ENCODE peak calls at places on chromosome 18, in four cellular contexts. One of them, this sample, is unnamed.
A peak's percentile ranks its signal among the peaks of the same experiment; 100 is the strongest.

GRCh38 chr18:12637393-12637792 is 20.5 kb downstream of the SPIRE1 start:
- DNase-seq in AG10803: peak; percentile 36
- DNase-seq in GM06990: no peak
- DNase-seq in fibroblast of the aortic adventitia: no peak
- DNase-seq in this sample: no peak

GRCh38 chr18:53687002-53687401 is 537.5 kb downstream of the MBD2 start:
- DNase-seq in AG10803: no peak
- DNase-seq in GM06990: no peak
- DNase-seq in fibroblast of the aortic adventitia: peak; percentile 9
- DNase-seq in this sample: no peak

GRCh38 chr18:53850918-53851317 is 373.6 kb downstream of the MBD2 start:
- DNase-seq in AG10803: no peak
- DNase-seq in GM06990: no peak
- DNase-seq in fibroblast of the aortic adventitia: no peak
- DNase-seq in this sample: no peak

GRCh38 chr18:36155960-36156757 is 26.5 kb downstream of the ELP2 start:
- DNase-seq in AG10803: peak; percentile 29
- DNase-seq in GM06990: no peak
- DNase-seq in fibroblast of the aortic adventitia: no peak
- DNase-seq in this sample: peak; percentile 41

GRCh38 chr18:8367217-8367988 is 241.8 kb upstream of the RAB12 start:
- DNase-seq in AG10803: no peak
- DNase-seq in GM06990: peak; percentile 13
- DNase-seq in fibroblast of the aortic adventitia: no peak
- DNase-seq in this sample: no peak

GRCh38 chr18:55534996-55535395 is 53.0 kb downstream of the TCF4 start:
- DNase-seq in AG10803: no peak
- DNase-seq in GM06990: no peak
- DNase-seq in fibroblast of the aortic adventitia: no peak
- DNase-seq in this sample: peak; percentile 31

GRCh38 chr18:52237551-52237950 is 102.4 kb upstream of the DCC start:
- DNase-seq in AG10803: peak; percentile 69
- DNase-seq in GM06990: no peak
- DNase-seq in fibroblast of the aortic adventitia: no peak
- DNase-seq in this sample: peak; percentile 35

GRCh38 chr18:7646174-7646886 is 79.2 kb downstream of the PTPRM start:
- DNase-seq in AG10803: no peak
- DNase-seq in GM06990: no peak
- DNase-seq in fibroblast of the aortic adventitia: no peak
- DNase-seq in this sample: no peak

GRCh38 chr18:74249181-74249968 is 42.4 kb downstream of the CYB5A start:
- DNase-seq in AG10803: peak; percentile 83
- DNase-seq in GM06990: no peak
- DNase-seq in fibroblast of the aortic adventitia: peak; percentile 86
- DNase-seq in this sample: peak; percentile 98

GRCh38 chr18:55573386-55573785 is 14.6 kb downstream of the TCF4 start:
- DNase-seq in AG10803: no peak
- DNase-seq in GM06990: no peak
- DNase-seq in fibroblast of the aortic adventitia: no peak
- DNase-seq in this sample: no peak

GRCh38 chr18:76444436-76445105 is 50.5 kb downstream of the ZNF516 start:
- DNase-seq in AG10803: no peak
- DNase-seq in GM06990: no peak
- DNase-seq in fibroblast of the aortic adventitia: no peak
- DNase-seq in this sample: no peak

GRCh38 chr18:74896390-74896991 is 298.8 kb downstream of the ZNF407 start:
- DNase-seq in AG10803: no peak
- DNase-seq in GM06990: no peak
- DNase-seq in fibroblast of the aortic adventitia: peak; percentile 3
- DNase-seq in this sample: peak; percentile 12

GRCh38 chr18:50559750-50560680 is at the start of gene MAPK4:
- DNase-seq in AG10803: peak; percentile 8
- DNase-seq in GM06990: no peak
- DNase-seq in fibroblast of the aortic adventitia: peak; percentile 4
- DNase-seq in this sample: peak; percentile 11

GRCh38 chr18:25289040-25289631 is 62.8 kb downstream of the ZNF521 start:
- DNase-seq in AG10803: peak; percentile 96
- DNase-seq in GM06990: no peak
- DNase-seq in fibroblast of the aortic adventitia: peak; percentile 94
- DNase-seq in this sample: peak; percentile 97

GRCh38 chr18:13725566-13726227 is 661 bp downstream of the FAM210A start:
- DNase-seq in AG10803: peak; percentile 3
- DNase-seq in GM06990: no peak
- DNase-seq in fibroblast of the aortic adventitia: peak; percentile 16
- DNase-seq in this sample: peak; percentile 20

GRCh38 chr18:80185545-80185944 is 61.8 kb downstream of the PARD6G start:
- DNase-seq in AG10803: no peak
- DNase-seq in GM06990: no peak
- DNase-seq in fibroblast of the aortic adventitia: no peak
- DNase-seq in this sample: no peak

GRCh38 chr18:825891-826585 is 14.0 kb upstream of the YES1 start:
- DNase-seq in AG10803: no peak
- DNase-seq in GM06990: no peak
- DNase-seq in fibroblast of the aortic adventitia: no peak
- DNase-seq in this sample: no peak

GRCh38 chr18:45962461-45962860 is 4.7 kb downstream of the EPG5 start:
- DNase-seq in AG10803: peak; percentile 72
- DNase-seq in GM06990: no peak
- DNase-seq in fibroblast of the aortic adventitia: peak; percentile 36
- DNase-seq in this sample: no peak

GRCh38 chr18:69177702-69178101 is 223.0 kb upstream of the DOK6 start:
- DNase-seq in AG10803: no peak
- DNase-seq in GM06990: no peak
- DNase-seq in fibroblast of the aortic adventitia: no peak
- DNase-seq in this sample: peak; percentile 15

GRCh38 chr18:50594931-50595330 is 35.0 kb downstream of the MAPK4 start:
- DNase-seq in AG10803: no peak
- DNase-seq in GM06990: no peak
- DNase-seq in fibroblast of the aortic adventitia: no peak
- DNase-seq in this sample: peak; percentile 36

GRCh38 chr18:59985289-59985688 is 85.5 kb downstream of the PMAIP1 start:
- DNase-seq in AG10803: no peak
- DNase-seq in GM06990: no peak
- DNase-seq in fibroblast of the aortic adventitia: no peak
- DNase-seq in this sample: no peak

GRCh38 chr18:58044370-58045264 is 591 bp downstream of the NEDD4L start:
- DNase-seq in AG10803: no peak
- DNase-seq in GM06990: peak; percentile 75
- DNase-seq in fibroblast of the aortic adventitia: peak; percentile 13
- DNase-seq in this sample: peak; percentile 22

GRCh38 chr18:31232779-31233424 is 70.2 kb upstream of the DSC1 start:
- DNase-seq in AG10803: no peak
- DNase-seq in GM06990: no peak
- DNase-seq in fibroblast of the aortic adventitia: no peak
- DNase-seq in this sample: no peak

GRCh38 chr18:8778824-8779223 is 73.5 kb downstream of the MTCL1 start:
- DNase-seq in AG10803: no peak
- DNase-seq in GM06990: no peak
- DNase-seq in fibroblast of the aortic adventitia: no peak
- DNase-seq in this sample: no peak

GRCh38 chr18:33560686-33561370 is 17.2 kb upstream of the ASXL3 start:
- DNase-seq in AG10803: peak; percentile 34
- DNase-seq in GM06990: no peak
- DNase-seq in fibroblast of the aortic adventitia: peak; percentile 74
- DNase-seq in this sample: peak; percentile 54

GRCh38 chr18:42340423-42341009 is 385.5 kb downstream of the PIK3C3 start:
- DNase-seq in AG10803: no peak
- DNase-seq in GM06990: no peak
- DNase-seq in fibroblast of the aortic adventitia: no peak
- DNase-seq in this sample: no peak

GRCh38 chr18:24543408-24544140 is 83.1 kb downstream of the HRH4 start:
- DNase-seq in AG10803: no peak
- DNase-seq in GM06990: no peak
- DNase-seq in fibroblast of the aortic adventitia: no peak
- DNase-seq in this sample: no peak

GRCh38 chr18:26497881-26498280 is 50.5 kb downstream of the KCTD1 start:
- DNase-seq in AG10803: peak; percentile 70
- DNase-seq in GM06990: no peak
- DNase-seq in fibroblast of the aortic adventitia: peak; percentile 73
- DNase-seq in this sample: no peak

GRCh38 chr18:75544496-75544895 is 117.0 kb upstream of the SMIM21 start:
- DNase-seq in AG10803: peak; percentile 92
- DNase-seq in GM06990: no peak
- DNase-seq in fibroblast of the aortic adventitia: peak; percentile 43
- DNase-seq in this sample: peak; percentile 78

GRCh38 chr18:57930476-57930875 is 113.5 kb upstream of the NEDD4L start:
- DNase-seq in AG10803: no peak
- DNase-seq in GM06990: no peak
- DNase-seq in fibroblast of the aortic adventitia: no peak
- DNase-seq in this sample: peak; percentile 12

DNA sequence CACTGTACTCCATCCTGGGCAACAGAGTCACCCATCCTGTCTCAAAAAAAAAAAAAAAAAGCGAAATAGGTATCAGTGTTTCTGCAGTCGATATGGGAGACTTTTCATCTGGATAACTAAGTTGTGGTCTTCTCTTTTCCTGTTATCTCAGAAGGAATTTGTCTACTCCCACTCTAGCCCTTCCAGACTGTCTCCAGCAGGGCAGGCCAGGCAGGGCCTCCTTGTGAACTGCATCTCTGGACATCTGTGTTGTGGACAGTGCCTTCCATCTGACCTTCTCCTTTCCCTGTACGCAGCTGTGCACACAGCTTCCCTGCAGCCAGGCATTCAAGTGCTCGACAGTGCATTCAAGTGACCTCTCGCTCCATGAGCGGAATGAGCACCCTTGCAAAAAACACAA is 110.2 kb downstream of the CABLES1 start:
- DNase-seq in AG10803: no peak
- DNase-seq in GM06990: no peak
- DNase-seq in fibroblast of the aortic adventitia: no peak
- DNase-seq in this sample: no peak
- H3K4me3 ChIP-seq in AG10803: no peak overlapping the region
- H3K4me3 ChIP-seq in GM06990: no peak overlapping the region
- H3K4me3 ChIP-seq in fibroblast of the aortic adventitia: no peak overlapping the region
- H3K4me3 ChIP-seq in this sample: no peak overlapping the region

GRCh38 chr18:61658431-61658830 is 234.4 kb downstream of the RNF152 start:
- DNase-seq in AG10803: no peak
- DNase-seq in GM06990: no peak
- DNase-seq in fibroblast of the aortic adventitia: no peak
- DNase-seq in this sample: no peak
- H3K4me3 ChIP-seq in AG10803: no peak overlapping the region
- H3K4me3 ChIP-seq in GM06990: no peak overlapping the region
- H3K4me3 ChIP-seq in fibroblast of the aortic adventitia: no peak overlapping the region
- H3K4me3 ChIP-seq in this sample: no peak overlapping the region

DNA sequence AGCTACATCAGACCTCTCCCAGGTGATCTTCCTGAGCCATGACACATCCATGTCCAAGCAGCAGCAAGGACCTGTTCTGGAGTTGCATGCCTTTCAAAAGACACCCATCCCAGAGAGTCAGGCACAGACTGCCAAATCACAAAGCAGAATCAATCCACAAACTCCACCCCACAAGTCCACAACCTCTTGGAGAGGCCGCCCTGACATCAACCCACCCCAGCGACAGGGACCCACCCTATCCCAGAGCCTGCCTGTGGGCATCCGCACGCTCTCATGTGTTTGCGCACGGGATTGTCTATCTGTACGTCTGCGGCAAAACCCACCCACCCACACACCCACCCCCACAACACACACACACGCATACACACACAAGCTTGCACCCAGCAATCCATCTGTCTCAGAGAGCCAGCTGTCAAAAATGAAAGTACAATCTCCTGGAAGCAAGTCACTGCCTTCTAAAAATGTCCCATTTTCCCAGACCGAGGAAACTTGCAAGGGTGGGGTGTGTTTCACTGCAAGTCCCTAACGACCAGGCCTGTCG is 11.9 kb downstream of the SMAD7 start:
- DNase-seq in AG10803: no peak
- DNase-seq in GM06990: no peak
- DNase-seq in fibroblast of the aortic adventitia: peak; percentile 62
- DNase-seq in this sample: no peak
- H3K4me3 ChIP-seq in AG10803: peak overlapping the region; percentile 43
- H3K4me3 ChIP-seq in GM06990: no peak overlapping the region
- H3K4me3 ChIP-seq in fibroblast of the aortic adventitia: peak overlapping the region; percentile 41
- H3K4me3 ChIP-seq in this sample: peak overlapping the region; percentile 7

DNA sequence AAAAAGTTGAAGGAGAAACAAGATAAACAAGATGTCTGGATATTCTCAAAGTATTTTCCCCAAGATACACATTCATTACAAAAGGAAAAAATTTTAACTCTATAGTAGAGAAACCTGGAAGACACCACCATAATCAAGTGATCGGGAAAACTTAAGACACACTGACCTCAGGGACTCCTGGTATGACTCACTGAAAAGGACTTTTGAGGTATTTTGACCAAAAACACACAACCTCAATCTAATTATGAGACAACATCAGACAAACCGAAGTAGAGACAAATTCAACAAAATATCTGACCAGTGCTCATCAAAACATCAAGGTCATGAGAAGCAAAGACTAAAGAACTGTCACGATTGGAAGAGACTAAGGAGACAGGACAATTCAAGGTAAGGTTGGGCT is 34.7 kb downstream of the LPIN2 start:
- DNase-seq in AG10803: peak; percentile 42
- DNase-seq in GM06990: no peak
- DNase-seq in fibroblast of the aortic adventitia: peak; percentile 46
- DNase-seq in this sample: peak; percentile 72
- H3K4me3 ChIP-seq in AG10803: peak overlapping the region; percentile 32
- H3K4me3 ChIP-seq in GM06990: peak overlapping the region; percentile 39
- H3K4me3 ChIP-seq in fibroblast of the aortic adventitia: peak overlapping the region; percentile 52
- H3K4me3 ChIP-seq in this sample: peak overlapping the region; percentile 37

DNA sequence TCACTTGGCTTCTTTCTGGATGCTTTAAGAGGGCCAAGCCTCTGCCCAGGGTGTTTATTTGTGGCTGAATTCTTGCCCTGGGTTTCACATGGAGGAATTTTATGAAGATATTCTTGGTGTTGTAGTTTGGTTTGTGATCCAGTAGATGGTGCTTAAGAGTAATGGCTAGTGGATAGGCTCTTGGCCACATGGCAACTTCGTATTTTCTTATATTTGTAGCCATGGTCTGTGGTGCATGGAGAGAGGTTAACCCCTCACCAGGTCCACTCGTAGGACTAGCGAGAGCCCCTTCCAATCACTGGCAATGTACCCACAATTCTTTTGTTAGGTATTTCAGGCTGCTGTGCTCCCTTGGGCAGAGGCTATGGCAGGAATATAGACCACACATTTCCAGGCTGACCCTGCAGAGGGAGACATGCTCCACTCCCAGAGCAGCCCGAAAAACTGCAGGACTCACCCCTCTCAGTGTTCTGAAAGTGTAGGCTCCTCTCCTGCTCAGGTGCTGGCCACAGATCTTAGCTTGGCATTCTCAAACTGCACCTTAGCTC is 582.1 kb upstream of the SETBP1 start:
- DNase-seq in AG10803: peak; percentile 56
- DNase-seq in GM06990: peak; percentile 3
- DNase-seq in fibroblast of the aortic adventitia: peak; percentile 70
- DNase-seq in this sample: peak; percentile 45
- H3K4me3 ChIP-seq in AG10803: no peak overlapping the region
- H3K4me3 ChIP-seq in GM06990: no peak overlapping the region
- H3K4me3 ChIP-seq in fibroblast of the aortic adventitia: no peak overlapping the region
- H3K4me3 ChIP-seq in this sample: no peak overlapping the region

GRCh38 chr18:5895300-5895885 is at the start of gene TMEM200C:
- DNase-seq in AG10803: no peak
- DNase-seq in GM06990: no peak
- DNase-seq in fibroblast of the aortic adventitia: no peak
- DNase-seq in this sample: no peak
- H3K4me3 ChIP-seq in AG10803: no peak within 1 kb of the TSS
- H3K4me3 ChIP-seq in GM06990: peak within 1 kb of the TSS; percentile 46
- H3K4me3 ChIP-seq in fibroblast of the aortic adventitia: peak within 1 kb of the TSS; percentile 44
- H3K4me3 ChIP-seq in this sample: no peak within 1 kb of the TSS

This sample was measured in fibroblast of mammary gland.